ENCODE peak calls at places on chromosome 21, in six cellular contexts. One of them, this sample, is unnamed.

GRCh38 chr21:28235169-28235892 is 757.3 kb downstream of the LTN1 start:
- DNase-seq in IMR-90: no peak
- DNase-seq in H1: no peak
- DNase-seq in mesenchymal stem cell: no peak
- DNase-seq in neuronal stem cell: no peak
- DNase-seq in H9: peak
- DNase-seq in this sample: peak

GRCh38 chr21:16773206-16773605 is 739.6 kb upstream of the CXADR start:
- DNase-seq in neuronal stem cell: no peak
- DNase-seq in H1: no peak
- DNase-seq in mesenchymal stem cell: peak
- DNase-seq in IMR-90: peak
- DNase-seq in H9: no peak
- DNase-seq in this sample: peak

GRCh38 chr21:34800797-34801518 is 132.2 kb downstream of the CLIC6 start:
- DNase-seq in H9: no peak
- DNase-seq in neuronal stem cell: no peak
- DNase-seq in H1: no peak
- DNase-seq in IMR-90: peak
- DNase-seq in mesenchymal stem cell: no peak
- DNase-seq in this sample: peak

GRCh38 chr21:42563261-42564045 is 49.8 kb downstream of the SLC37A1 start:
- DNase-seq in H1: no peak
- DNase-seq in neuronal stem cell: no peak
- DNase-seq in mesenchymal stem cell: no peak
- DNase-seq in IMR-90: no peak
- DNase-seq in H9: no peak
- DNase-seq in this sample: no peak

GRCh38 chr21:28480091-28480869 is 512.4 kb downstream of the LTN1 start:
- DNase-seq in H1: no peak
- DNase-seq in IMR-90: no peak
- DNase-seq in mesenchymal stem cell: no peak
- DNase-seq in neuronal stem cell: no peak
- DNase-seq in H9: no peak
- DNase-seq in this sample: no peak

GRCh38 chr21:19609611-19610010 is 1206.0 kb upstream of the TMPRSS15 start:
- DNase-seq in H9: no peak
- DNase-seq in mesenchymal stem cell: no peak
- DNase-seq in IMR-90: no peak
- DNase-seq in neuronal stem cell: no peak
- DNase-seq in H1: no peak
- DNase-seq in this sample: no peak

GRCh38 chr21:16323586-16323985 is 593.8 kb downstream of the USP25 start:
- DNase-seq in neuronal stem cell: no peak
- DNase-seq in mesenchymal stem cell: no peak
- DNase-seq in IMR-90: peak
- DNase-seq in H1: no peak
- DNase-seq in H9: no peak
- DNase-seq in this sample: no peak

GRCh38 chr21:34544032-34544496 is 32.1 kb upstream of the KCNE1 start:
- DNase-seq in IMR-90: peak
- DNase-seq in mesenchymal stem cell: peak
- DNase-seq in H1: peak
- DNase-seq in H9: peak
- DNase-seq in neuronal stem cell: no peak
- DNase-seq in this sample: peak

GRCh38 chr21:42983869-42984268 is 9.5 kb downstream of the PKNOX1 start:
- DNase-seq in IMR-90: no peak
- DNase-seq in H9: no peak
- DNase-seq in mesenchymal stem cell: no peak
- DNase-seq in H1: no peak
- DNase-seq in neuronal stem cell: no peak
- DNase-seq in this sample: no peak

GRCh38 chr21:26849428-26850115 is 4.4 kb upstream of the ADAMTS1 start:
- DNase-seq in IMR-90: peak
- DNase-seq in H1: no peak
- DNase-seq in neuronal stem cell: peak
- DNase-seq in H9: no peak
- DNase-seq in mesenchymal stem cell: peak
- DNase-seq in this sample: peak

GRCh38 chr21:18759751-18760161 is 356.2 kb upstream of the TMPRSS15 start:
- DNase-seq in IMR-90: no peak
- DNase-seq in H1: no peak
- DNase-seq in neuronal stem cell: no peak
- DNase-seq in H9: no peak
- DNase-seq in mesenchymal stem cell: no peak
- DNase-seq in this sample: no peak

GRCh38 chr21:42836767-42837301 is 42.5 kb downstream of the WDR4 start:
- DNase-seq in neuronal stem cell: no peak
- DNase-seq in mesenchymal stem cell: no peak
- DNase-seq in H1: peak
- DNase-seq in IMR-90: no peak
- DNase-seq in H9: no peak
- DNase-seq in this sample: no peak

GRCh38 chr21:42222821-42223390 is 4.0 kb downstream of the ABCG1 start:
- DNase-seq in IMR-90: no peak
- DNase-seq in H9: no peak
- DNase-seq in H1: no peak
- DNase-seq in neuronal stem cell: no peak
- DNase-seq in mesenchymal stem cell: no peak
- DNase-seq in this sample: no peak

GRCh38 chr21:28675265-28676041 is 317.2 kb downstream of the LTN1 start:
- DNase-seq in H1: no peak
- DNase-seq in IMR-90: no peak
- DNase-seq in neuronal stem cell: no peak
- DNase-seq in mesenchymal stem cell: peak
- DNase-seq in H9: no peak
- DNase-seq in this sample: no peak

GRCh38 chr21:35208810-35209517 is 159.9 kb upstream of the RUNX1 start:
- DNase-seq in IMR-90: peak
- DNase-seq in H9: no peak
- DNase-seq in neuronal stem cell: no peak
- DNase-seq in mesenchymal stem cell: peak
- DNase-seq in H1: no peak
- DNase-seq in this sample: no peak

GRCh38 chr21:31107871-31108270 is 69.6 kb upstream of the KRTAP19-8 start:
- DNase-seq in neuronal stem cell: no peak
- DNase-seq in IMR-90: no peak
- DNase-seq in mesenchymal stem cell: no peak
- DNase-seq in H9: no peak
- DNase-seq in H1: no peak
- DNase-seq in this sample: no peak

GRCh38 chr21:31352841-31353240 is 8.8 kb upstream of the TIAM1 start:
- DNase-seq in neuronal stem cell: no peak
- DNase-seq in H1: no peak
- DNase-seq in mesenchymal stem cell: no peak
- DNase-seq in H9: no peak
- DNase-seq in IMR-90: no peak
- DNase-seq in this sample: no peak

GRCh38 chr21:29725025-29725736 is 214.6 kb downstream of the GRIK1 start:
- DNase-seq in IMR-90: no peak
- DNase-seq in neuronal stem cell: no peak
- DNase-seq in H9: no peak
- DNase-seq in H1: no peak
- DNase-seq in mesenchymal stem cell: no peak
- DNase-seq in this sample: no peak

GRCh38 chr21:18245493-18245967 is 897 bp downstream of the CHODL start:
- DNase-seq in neuronal stem cell: peak
- DNase-seq in H9: no peak
- DNase-seq in mesenchymal stem cell: peak
- DNase-seq in IMR-90: no peak
- DNase-seq in H1: peak
- DNase-seq in this sample: peak

GRCh38 chr21:43352568-43353281 is 74.2 kb downstream of the SIK1 start:
- DNase-seq in IMR-90: no peak
- DNase-seq in mesenchymal stem cell: no peak
- DNase-seq in neuronal stem cell: no peak
- DNase-seq in H1: no peak
- DNase-seq in H9: no peak
- DNase-seq in this sample: peak

GRCh38 chr21:21715286-21715969 is 717.2 kb downstream of the NCAM2 start:
- DNase-seq in neuronal stem cell: no peak
- DNase-seq in H9: no peak
- DNase-seq in H1: no peak
- DNase-seq in mesenchymal stem cell: peak
- DNase-seq in IMR-90: peak
- DNase-seq in this sample: peak

GRCh38 chr21:33968082-33968997 is 52.7 kb upstream of the ATP5PO start:
- DNase-seq in mesenchymal stem cell: peak
- DNase-seq in H1: peak
- DNase-seq in IMR-90: peak
- DNase-seq in neuronal stem cell: no peak
- DNase-seq in H9: no peak
- DNase-seq in this sample: peak

GRCh38 chr21:23160914-23161313 is 2162.7 kb downstream of the NCAM2 start:
- DNase-seq in H9: no peak
- DNase-seq in H1: no peak
- DNase-seq in neuronal stem cell: no peak
- DNase-seq in IMR-90: no peak
- DNase-seq in mesenchymal stem cell: no peak
- DNase-seq in this sample: no peak

GRCh38 chr21:16040601-16041000 is 310.8 kb downstream of the USP25 start:
- DNase-seq in H1: no peak
- DNase-seq in H9: no peak
- DNase-seq in IMR-90: peak
- DNase-seq in neuronal stem cell: no peak
- DNase-seq in mesenchymal stem cell: peak
- DNase-seq in this sample: peak

GRCh38 chr21:34996304-34997081 is 52.6 kb downstream of the RUNX1 start:
- DNase-seq in H9: no peak
- DNase-seq in mesenchymal stem cell: peak
- DNase-seq in H1: no peak
- DNase-seq in neuronal stem cell: no peak
- DNase-seq in IMR-90: peak
- DNase-seq in this sample: no peak

DNA sequence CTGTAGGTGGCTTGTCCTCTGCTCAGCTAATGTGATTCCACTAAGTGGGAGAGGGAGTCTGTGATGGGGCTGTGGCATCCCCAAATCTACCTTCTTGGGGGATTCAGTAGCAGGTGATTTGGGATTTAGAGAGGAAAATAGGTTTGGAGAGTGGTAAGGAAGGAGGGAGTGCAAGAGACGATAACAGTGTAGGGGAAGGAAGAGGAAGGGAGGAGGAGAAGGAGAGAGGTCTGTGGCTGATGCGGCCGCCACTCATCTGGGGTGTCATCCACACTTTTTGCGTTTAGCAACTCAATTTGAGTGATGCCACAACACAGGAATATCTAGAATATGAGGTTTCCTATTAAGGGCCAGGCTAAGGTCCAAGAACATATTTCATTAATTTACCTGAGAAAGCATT is 23.8 kb upstream of the PCP4 start:
- DNase-seq in H1: no peak
- DNase-seq in H9: no peak
- DNase-seq in neuronal stem cell: no peak
- DNase-seq in mesenchymal stem cell: no peak
- DNase-seq in IMR-90: no peak
- DNase-seq in this sample: no peak
- H2BK15ac ChIP-seq in H1: no peak
- H2BK15ac ChIP-seq in H9: no peak
- H2BK15ac ChIP-seq in neuronal stem cell: no peak
- H2BK15ac ChIP-seq in mesenchymal stem cell: no peak
- H2BK15ac ChIP-seq in IMR-90: no peak
- H2BK15ac ChIP-seq in this sample: no peak

DNA sequence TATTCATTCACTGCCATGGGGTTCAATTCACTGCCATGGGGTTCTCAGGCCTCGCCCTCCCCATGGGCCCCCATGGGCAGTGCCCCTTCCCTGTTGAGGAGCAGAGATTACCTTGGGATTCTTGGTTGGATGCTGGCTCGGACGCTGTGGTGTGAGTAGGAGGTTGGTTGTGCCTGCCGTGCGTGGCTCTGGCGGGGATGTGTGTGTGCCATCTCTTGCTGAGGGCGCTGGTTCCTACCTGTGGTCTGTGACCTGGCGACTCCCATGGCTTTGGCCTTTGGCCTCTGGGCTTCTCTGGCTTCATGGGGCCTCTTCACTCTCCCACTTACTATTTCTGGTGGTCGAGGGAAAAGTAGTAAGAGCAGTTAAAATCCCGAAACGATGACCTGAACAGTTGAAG is 42.1 kb downstream of the PCNT start:
- DNase-seq in H1: no peak
- DNase-seq in IMR-90: no peak
- DNase-seq in H9: no peak
- DNase-seq in neuronal stem cell: no peak
- DNase-seq in mesenchymal stem cell: no peak
- DNase-seq in this sample: no peak
- H2BK15ac ChIP-seq in H1: no peak
- H2BK15ac ChIP-seq in IMR-90: no peak
- H2BK15ac ChIP-seq in H9: no peak
- H2BK15ac ChIP-seq in neuronal stem cell: no peak
- H2BK15ac ChIP-seq in mesenchymal stem cell: no peak
- H2BK15ac ChIP-seq in this sample: no peak

DNA sequence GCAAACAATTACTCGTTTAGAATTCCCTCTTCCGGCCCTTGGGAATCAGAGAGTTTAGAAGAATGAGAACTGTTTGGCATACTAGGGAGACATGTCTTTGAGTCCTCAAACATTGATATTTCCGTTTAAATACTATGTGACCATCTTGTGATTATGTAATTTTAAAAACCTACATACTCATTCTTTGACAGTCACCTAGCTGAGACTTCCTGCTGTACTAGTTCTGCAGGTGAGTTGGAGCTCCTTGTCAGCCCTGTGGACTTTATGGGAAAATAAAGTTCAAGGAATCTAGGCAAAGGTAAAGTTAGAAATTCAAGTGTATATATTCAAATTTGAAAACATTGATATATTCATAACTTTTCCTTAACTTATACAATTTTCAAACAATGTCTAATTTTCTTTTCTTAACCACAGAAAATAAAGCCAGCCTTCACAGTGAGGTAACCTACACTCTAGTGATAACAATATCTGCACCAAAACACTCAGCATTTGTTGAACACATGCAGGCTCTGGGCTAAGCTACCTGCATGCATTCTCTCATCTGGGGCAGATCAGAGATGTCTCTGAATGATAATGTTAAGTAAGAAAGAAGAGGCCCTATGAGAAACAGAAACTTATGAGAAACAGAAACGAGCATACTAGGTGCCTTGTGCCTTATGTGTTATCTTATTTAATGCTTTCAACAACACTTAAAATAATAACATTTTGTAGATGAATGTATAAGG is 67.0 kb upstream of the BACE2 start:
- DNase-seq in H9: no peak
- DNase-seq in neuronal stem cell: no peak
- DNase-seq in H1: no peak
- DNase-seq in IMR-90: no peak
- DNase-seq in mesenchymal stem cell: no peak
- DNase-seq in this sample: no peak
- H2BK15ac ChIP-seq in H9: no peak
- H2BK15ac ChIP-seq in neuronal stem cell: no peak
- H2BK15ac ChIP-seq in H1: no peak
- H2BK15ac ChIP-seq in IMR-90: no peak
- H2BK15ac ChIP-seq in mesenchymal stem cell: no peak
- H2BK15ac ChIP-seq in this sample: no peak

GRCh38 chr21:36821032-36821299 is 122.1 kb downstream of the SIM2 start:
- DNase-seq in H1: no peak
- DNase-seq in mesenchymal stem cell: no peak
- DNase-seq in IMR-90: no peak
- DNase-seq in H9: no peak
- DNase-seq in neuronal stem cell: no peak
- DNase-seq in this sample: no peak
- H2BK15ac ChIP-seq in H1: no peak
- H2BK15ac ChIP-seq in mesenchymal stem cell: no peak
- H2BK15ac ChIP-seq in IMR-90: no peak
- H2BK15ac ChIP-seq in H9: no peak
- H2BK15ac ChIP-seq in neuronal stem cell: no peak
- H2BK15ac ChIP-seq in this sample: no peak